ENCODE peak calls at places on chromosomes 13 and 19, in ten cellular contexts. W is colonic mucosa; X is A549; U is left lung; N is psoas muscle; G is CD8-positive, alpha-beta memory T cell; E is breast epithelium; R is left ventricle myocardium inferior; S is IMR-90; I is uterus. H is an unnamed sample. For H3K4me1, the result is how much of the 10 kb centered on the place peaks cover.

GRCh38 chr13:36431204-36432105 is 840 bp upstream of the CCNA1 start:
- DNase-seq in E (no peak), W (no peak), X (no peak), S (no peak), U (peak), R (no peak), I (no peak), G (no peak), N (no peak), H (no peak)

GRCh38 chr13:52356327-52356726 is 49.6 kb downstream of the THSD1 start:
- DNase-seq in I (no peak), S (peak), R (no peak), W (no peak), X (no peak), U (no peak), G (no peak), E (no peak), N (no peak), H (no peak)

GRCh38 chr13:78598382-78598781 is 5.0 kb downstream of the POU4F1 start:
- DNase-seq in U (no peak), N (no peak), W (no peak), E (no peak), G (no peak), X (no peak), R (no peak), I (no peak), S (no peak), H (no peak)

GRCh38 chr19:367561-367960 is 23.0 kb upstream of the MIER2 start:
- DNase-seq in S (no peak), N (no peak), G (no peak), U (no peak), I (no peak), E (no peak), W (no peak), R (no peak), X (no peak), H (no peak)

GRCh38 chr13:37127706-37128241 is 22.3 kb upstream of the CSNK1A1L start:
- DNase-seq in G (no peak), E (no peak), N (no peak), U (no peak), W (no peak), X (no peak), R (no peak), I (no peak), S (peak), H (no peak)

GRCh38 chr19:39265321-39265916 is 2.8 kb upstream of the IFNL2 start:
- DNase-seq in I (no peak), U (peak), G (no peak), R (no peak), X (peak), E (no peak), N (no peak), W (no peak), S (no peak), H (no peak)

GRCh38 chr13:98959299-98959698 is 18.6 kb downstream of the DOCK9 start:
- DNase-seq in S (no peak), W (peak), U (no peak), I (no peak), R (no peak), G (no peak), E (no peak), N (no peak), X (no peak), H (no peak)

GRCh38 chr13:108269601-108270328 is at the start of gene TNFSF13B:
- DNase-seq in N (peak), G (peak), E (no peak), W (peak), S (peak), X (peak), R (peak), U (peak), I (no peak), H (no peak)

GRCh38 chr19:28556371-28556770 is 656.6 kb downstream of the UQCRFS1 start:
- DNase-seq in N (no peak), X (no peak), R (no peak), W (no peak), G (no peak), U (no peak), I (no peak), S (no peak), E (no peak), H (no peak)

GRCh38 chr13:35839746-35840273 is 291.4 kb downstream of the DCLK1 start:
- DNase-seq in W (no peak), R (no peak), E (no peak), X (no peak), U (no peak), N (no peak), S (no peak), G (no peak), I (no peak), H (no peak)

GRCh38 chr19:29634731-29635130 is 28.6 kb downstream of the POP4 start:
- DNase-seq in R (no peak), E (no peak), N (no peak), G (no peak), X (no peak), S (no peak), I (no peak), U (no peak), W (no peak), H (no peak)
- H3K4me3 ChIP-seq in R (no peak), E (no peak), N (no peak), G (no peak), X (no peak), S (no peak), I (no peak), U (no peak), W (no peak), H (no peak)

GRCh38 chr19:13171146-13171545 is 20.9 kb downstream of the IER2 start:
- DNase-seq in E (no peak), X (no peak), U (no peak), I (no peak), R (no peak), N (no peak), G (no peak), W (no peak), S (no peak), H (no peak)
- H3K4me1 ChIP-seq in E (under half), X (half or more), U (under half), I (under half), R (under half), N (under half), G (half or more), W (under half), S (under half), H (half or more)

DNA sequence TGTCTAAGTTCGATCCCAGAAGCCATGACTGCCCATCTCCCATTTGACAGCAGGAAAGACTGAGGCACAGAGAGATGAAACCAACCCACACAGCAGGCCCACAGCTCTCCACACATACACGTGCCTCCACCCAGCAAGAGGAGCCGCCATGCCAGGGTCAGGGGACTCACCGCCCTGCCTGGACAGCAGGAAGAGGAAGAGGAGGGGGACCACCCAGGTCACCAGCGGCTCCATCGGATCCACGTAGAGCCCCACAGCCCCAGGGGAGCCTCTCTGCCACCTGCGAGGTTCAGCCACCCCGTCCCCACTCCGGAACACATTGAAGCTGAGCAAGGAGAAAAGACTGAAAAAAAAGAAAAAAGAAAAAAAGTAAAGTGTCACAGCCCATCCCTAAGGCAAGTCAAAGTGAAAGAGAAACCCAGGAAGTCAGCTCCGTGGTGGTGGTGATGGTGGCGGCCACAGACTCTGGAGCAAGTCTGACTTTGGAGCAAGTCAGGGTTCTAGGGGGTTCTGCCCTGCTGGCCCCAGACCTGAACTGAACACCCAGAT is at the start of gene IL12RB1:
- DNase-seq in E (no peak), S (no peak), G (peak), N (no peak), W (no peak), X (no peak), R (no peak), I (no peak), U (no peak), H (no peak)
- H3K4me3 ChIP-seq in E (peak), S (peak), G (peak), N (peak), W (peak), X (no peak), R (peak), I (no peak), U (peak), H (no peak)

DNA sequence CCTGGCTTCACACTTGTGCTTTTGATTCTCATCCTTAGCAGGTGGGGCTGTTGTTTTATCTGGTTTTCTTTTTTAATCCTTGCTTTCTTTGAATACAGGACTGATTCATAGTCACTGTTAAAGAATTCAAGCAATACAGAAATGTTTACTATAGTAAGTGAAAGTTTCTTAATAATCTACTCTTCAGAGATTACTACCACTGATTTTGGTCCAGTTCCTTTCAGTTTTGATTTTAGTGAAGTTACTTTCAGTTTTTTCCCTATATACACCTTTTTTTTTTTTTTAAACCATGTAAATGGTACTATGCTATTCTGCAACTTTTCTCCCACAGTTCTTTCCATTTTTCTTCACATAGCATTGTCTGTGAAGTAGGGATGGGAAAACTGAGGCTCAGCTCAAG is 53.6 kb downstream of the GATAD2A start:
- DNase-seq in E (no peak), N (no peak), X (no peak), I (no peak), U (no peak), G (peak), W (no peak), R (no peak), S (peak), H (no peak)
- H3K4me1 ChIP-seq in E (under half), N (half or more), X (under half), I (under half), U (half or more), G (half or more), W (under half), R (half or more), S (half or more), H (under half)

GRCh38 chr13:92379371-92379770 is 847.2 kb upstream of the GPC6 start:
- DNase-seq in W (no peak), U (no peak), S (no peak), N (no peak), X (no peak), R (no peak), E (no peak), I (no peak), G (no peak), H (no peak)
- H3K4me3 ChIP-seq in W (no peak), U (no peak), S (no peak), N (no peak), X (no peak), R (no peak), E (no peak), I (no peak), G (no peak), H (no peak)

DNA sequence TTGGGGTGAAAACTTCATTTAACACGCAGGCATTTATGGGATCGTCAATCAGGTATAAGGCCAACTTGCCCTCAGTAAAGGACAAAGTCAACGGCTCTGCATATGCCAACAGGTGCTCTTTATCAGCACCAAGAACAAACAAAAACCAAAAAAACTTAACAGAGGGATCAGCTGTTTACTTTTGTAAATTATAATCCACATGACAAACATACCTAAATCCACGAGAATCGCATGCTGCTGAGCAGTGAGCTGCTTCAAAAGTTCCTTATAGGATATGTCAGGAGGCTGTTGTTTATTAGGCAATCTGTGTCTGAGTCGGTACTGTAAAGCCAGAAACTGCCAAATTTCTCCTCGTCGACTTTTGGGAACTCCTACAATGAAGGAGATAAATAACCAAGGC is 179.9 kb downstream of the TBC1D4 start:
- DNase-seq in E (no peak), X (no peak), G (no peak), W (no peak), N (no peak), I (no peak), U (no peak), R (no peak), S (no peak), H (no peak)
- H3K4me1 ChIP-seq in E (under half), X (under half), G (under half), W (under half), N (under half), I (under half), U (under half), R (under half), S (under half), H (under half)

DNA sequence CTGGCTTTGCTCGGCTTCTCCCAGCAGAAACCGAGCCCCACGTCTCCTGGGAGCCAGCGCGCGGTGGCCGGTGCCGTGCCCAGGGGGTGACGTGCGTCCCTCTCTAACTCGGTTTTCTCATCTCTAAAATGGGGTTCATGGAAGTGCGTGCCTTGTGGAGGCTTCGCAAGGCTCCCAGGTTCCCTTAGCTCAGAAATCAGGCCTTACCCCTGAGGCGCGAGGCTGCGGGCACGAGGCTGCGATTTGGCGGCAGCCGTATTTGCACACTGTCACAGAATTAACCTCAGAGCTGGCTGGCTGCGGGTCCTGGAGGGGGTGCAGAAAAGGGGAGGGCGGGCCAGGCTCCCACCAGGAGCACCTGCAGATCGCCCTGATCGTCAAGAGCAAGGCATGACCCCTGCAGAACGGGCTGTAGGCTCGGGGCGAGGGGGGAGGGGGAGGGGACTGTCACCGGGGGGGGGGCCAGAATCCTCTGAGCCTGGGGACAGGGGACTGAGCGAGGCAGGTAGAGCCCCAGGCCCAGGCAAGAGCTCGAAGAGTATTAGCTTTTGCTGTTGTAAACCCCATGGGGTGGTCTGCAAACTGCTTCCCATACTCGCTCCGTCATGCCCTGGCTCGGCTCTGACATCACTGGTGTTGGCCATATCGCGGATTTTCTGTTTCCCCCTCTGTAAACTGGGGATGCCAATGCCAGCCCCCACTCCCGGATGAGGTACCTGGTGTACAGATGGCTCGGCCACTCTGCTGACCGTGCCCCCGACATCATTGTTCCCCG is 62.2 kb downstream of the CCNE1 start:
- DNase-seq in G (no peak), E (no peak), N (no peak), W (no peak), U (no peak), X (no peak), I (no peak), S (no peak), R (no peak), H (no peak)
- H3K4me3 ChIP-seq in G (no peak), E (peak), N (peak), W (no peak), U (no peak), X (peak), I (no peak), S (no peak), R (peak), H (peak)

GRCh38 chr19:45514376-45515051 is 7.2 kb downstream of the VASP start:
- DNase-seq in R (no peak), N (no peak), U (peak), W (peak), G (no peak), X (peak), E (no peak), I (no peak), S (no peak), H (no peak)
- H3K4me1 ChIP-seq in R (half or more), N (under half), U (under half), W (half or more), G (half or more), X (half or more), E (under half), I (under half), S (under half), H (half or more)

DNA sequence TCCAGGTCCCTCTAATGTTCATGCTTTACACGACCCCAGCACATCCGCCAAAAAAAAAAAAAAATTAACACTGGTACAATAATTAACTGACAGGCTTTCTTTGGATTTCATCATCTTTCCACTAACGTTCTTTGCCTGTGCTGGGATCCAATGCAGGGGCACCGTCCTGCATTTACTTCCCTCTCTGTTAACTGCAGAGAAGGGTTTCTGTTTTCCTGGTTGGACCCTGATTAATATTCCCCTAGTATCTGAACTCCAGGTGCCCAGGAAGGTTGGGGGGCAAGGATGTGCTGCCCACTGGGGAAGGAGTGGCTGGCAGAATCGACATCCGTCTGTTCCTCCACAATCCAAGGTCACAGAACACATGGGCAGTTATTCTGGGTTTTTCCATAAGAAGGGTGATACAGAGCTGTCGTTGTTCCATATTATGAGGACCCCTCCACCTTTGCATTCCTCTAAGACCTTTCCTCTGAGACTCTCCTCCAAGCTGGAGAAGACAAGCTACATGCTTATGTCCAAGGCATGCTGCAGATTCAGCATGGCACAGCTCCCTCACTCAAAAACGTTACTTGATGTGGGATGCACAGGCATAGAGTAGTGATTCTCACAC is 4.5 kb upstream of the LAIR1 start:
- DNase-seq in U (no peak), X (no peak), G (no peak), R (no peak), N (no peak), E (no peak), S (no peak), W (no peak), I (no peak), H (no peak)
- H3K4me3 ChIP-seq in U (peak), X (no peak), G (peak), R (no peak), N (peak), E (no peak), S (no peak), W (no peak), I (no peak), H (no peak)